ENCODE peak calls at places on chromosomes 1 and 21, in ten cellular contexts. S is vagina; J is endothelial cell of umbilical vein; A is K562; C is OCI-LY7; T is CD8-positive, alpha-beta memory T cell; I is left ventricle myocardium inferior; M is A549; H is uterus; L is foreskin keratinocyte. Z is an unnamed sample.

GRCh38 chr1:202145325-202146140 is 996 bp upstream of the ARL8A start:
- DNase-seq in I (no peak), A (peak; percentile 39), H (no peak), J (peak; percentile 30), C (no peak), M (no peak), S (no peak), T (no peak), L (no peak), Z (no peak)

GRCh38 chr1:116510361-116510760 is 60.5 kb downstream of the CD58 start:
- DNase-seq in S (no peak), L (no peak), A (no peak), T (no peak), I (no peak), J (no peak), H (no peak), M (no peak), C (no peak), Z (no peak)

GRCh38 chr1:99397029-99397428 is 132.7 kb downstream of the PLPPR4 start:
- DNase-seq in L (no peak), I (no peak), H (no peak), A (no peak), M (no peak), J (no peak), C (no peak), S (no peak), T (no peak), Z (no peak)

GRCh38 chr1:17097787-17098186 is 21.5 kb downstream of the PADI2 start:
- DNase-seq in M (no peak), S (no peak), L (no peak), I (no peak), T (no peak), A (no peak), C (no peak), H (no peak), J (no peak), Z (no peak)

GRCh38 chr1:94887603-94888171 is 39.2 kb downstream of the CNN3 start:
- DNase-seq in C (no peak), A (no peak), L (no peak), I (no peak), H (no peak), J (no peak), S (no peak), T (no peak), M (no peak), Z (no peak)

GRCh38 chr1:75188892-75189291 is 54.7 kb downstream of the LHX8 start:
- DNase-seq in J (no peak), L (no peak), C (no peak), I (no peak), T (no peak), H (no peak), S (no peak), A (no peak), M (no peak), Z (no peak)

GRCh38 chr1:199173356-199173755 is 534.5 kb downstream of the PTPRC start:
- DNase-seq in M (no peak), S (no peak), J (no peak), L (peak; percentile 73), I (no peak), H (no peak), A (no peak), C (no peak), T (no peak), Z (no peak)

GRCh38 chr1:172405912-172406311 is 14.6 kb upstream of the C1orf105 start:
- DNase-seq in C (no peak), A (no peak), T (no peak), H (no peak), M (no peak), J (no peak), I (no peak), L (no peak), S (no peak), Z (no peak)

GRCh38 chr1:96722161-96722908 is 751 bp downstream of the PTBP2 start:
- DNase-seq in M (peak; percentile 26), I (peak; percentile 66), C (peak; percentile 31), S (peak; percentile 87), H (peak; percentile 63), J (peak; percentile 84), A (peak; percentile 71), T (peak; percentile 41), L (no peak), Z (peak; percentile 77)

GRCh38 chr1:62508187-62508758 is 71.4 kb downstream of the USP1 start:
- DNase-seq in A (peak; percentile 51), L (no peak), C (peak; percentile 42), S (no peak), H (no peak), M (peak; percentile 44), T (no peak), I (no peak), J (peak; percentile 56), Z (no peak)

GRCh38 chr1:12708396-12708795 is 7.5 kb upstream of the AADACL3 start:
- DNase-seq in L (no peak), A (no peak), M (no peak), H (no peak), S (no peak), C (no peak), I (no peak), J (no peak), T (no peak), Z (no peak)
- H3K4me1 ChIP-seq in L (no peaks in the 10 kb centered on the region), A (no peaks in the 10 kb centered on the region), M (no peaks in the 10 kb centered on the region), H (no peaks in the 10 kb centered on the region), S (no peaks in the 10 kb centered on the region), C (no peaks in the 10 kb centered on the region), I (peaks cover 7% of the 10 kb centered on the region), J (no peaks in the 10 kb centered on the region), T (no peaks in the 10 kb centered on the region), Z (no peaks in the 10 kb centered on the region)

GRCh38 chr21:44018127-44018526 is 6.0 kb downstream of the TRAPPC10 start:
- DNase-seq in C (no peak), J (no peak), M (no peak), L (no peak), T (no peak), S (no peak), A (no peak), H (no peak), I (no peak), Z (no peak)

GRCh38 chr21:44019568-44019958 is 7.5 kb downstream of the TRAPPC10 start:
- DNase-seq in S (no peak), M (no peak), I (no peak), A (no peak), J (no peak), T (no peak), H (no peak), L (no peak), C (no peak), Z (no peak)

GRCh38 chr21:44021064-44021463 is 9.0 kb downstream of the TRAPPC10 start:
- DNase-seq in I (no peak), S (no peak), H (no peak), L (no peak), J (no peak), A (no peak), M (no peak), C (no peak), T (no peak), Z (no peak)

GRCh38 chr21:44018813-44019567 is 6.9 kb downstream of the TRAPPC10 start:
- DNase-seq in C (no peak), H (no peak), J (no peak), T (no peak), A (peak; percentile 65), I (no peak), S (no peak), L (no peak), M (no peak), Z (no peak)

DNA sequence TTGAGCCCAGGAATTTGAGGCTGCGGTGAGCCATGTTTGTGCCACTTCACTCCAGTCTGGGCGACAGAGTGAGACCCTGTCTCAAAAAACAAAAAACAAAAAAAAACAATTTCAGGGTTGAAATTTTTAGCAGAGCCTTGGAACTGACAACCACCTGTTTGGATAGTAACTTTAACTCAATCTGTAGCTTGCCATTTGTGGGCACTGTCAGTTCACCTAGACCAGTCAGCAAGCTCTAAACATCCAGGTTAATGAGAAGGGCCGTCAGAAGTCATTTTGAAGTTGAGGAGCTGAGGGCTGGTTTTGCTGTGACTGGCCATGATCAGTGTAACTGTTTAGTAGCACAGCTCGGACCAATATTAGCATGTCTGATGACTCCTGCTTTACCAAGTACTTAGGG is 8.4 kb downstream of the TRAPPC10 start:
- DNase-seq in H (no peak), L (no peak), T (no peak), I (no peak), A (no peak), M (no peak), S (no peak), C (no peak), J (no peak), Z (no peak)
- H3K27ac ChIP-seq in H (no peak overlapping the region), L (no peak overlapping the region), T (peak overlapping the region; percentile 55), I (peak overlapping the region; percentile 67), A (peak overlapping the region; percentile 58), M (no peak overlapping the region), S (no peak overlapping the region), C (no peak overlapping the region), J (no peak overlapping the region), Z (no peak overlapping the region)

GRCh38 chr1:39184354-39184818 is 20.1 kb upstream of the MACF1 start:
- DNase-seq in S (no peak), T (no peak), C (no peak), A (peak; percentile 87), J (no peak), I (no peak), H (no peak), L (no peak), M (no peak), Z (no peak)

GRCh38 chr1:39178541-39179431 is 25.7 kb upstream of the MACF1 start:
- DNase-seq in A (peak; percentile 55), H (peak; percentile 43), C (no peak), S (no peak), I (no peak), T (no peak), J (peak; percentile 60), L (peak; percentile 85), M (peak; percentile 89), Z (no peak)

GRCh38 chr1:39181311-39181710 is 23.2 kb upstream of the MACF1 start:
- DNase-seq in L (no peak), J (no peak), C (no peak), S (no peak), T (no peak), A (no peak), M (no peak), H (no peak), I (no peak), Z (no peak)

GRCh38 chr1:39183503-39184353 is 20.8 kb upstream of the MACF1 start:
- DNase-seq in J (peak; percentile 91), L (peak; percentile 100), C (peak; percentile 87), T (peak; percentile 72), H (no peak), A (peak; percentile 85), M (peak; percentile 91), I (no peak), S (peak; percentile 91), Z (no peak)

DNA sequence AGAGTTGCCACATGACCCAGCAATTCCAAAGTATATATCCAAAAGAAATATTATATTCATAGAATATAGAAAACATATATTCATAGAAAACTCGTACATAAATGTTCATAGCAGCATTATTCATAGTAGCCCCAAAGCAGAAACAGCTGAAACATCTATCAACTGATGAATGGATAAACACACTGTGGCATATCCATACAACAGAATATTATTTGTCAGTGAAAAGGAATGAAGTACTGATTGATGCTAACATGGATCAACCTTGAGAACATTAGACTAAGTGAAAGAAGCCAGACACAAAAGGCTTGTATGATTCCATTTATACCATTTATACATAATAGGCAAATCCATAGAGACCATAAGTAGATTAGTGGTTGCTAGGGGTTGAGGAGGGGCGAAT is 21.7 kb upstream of the MACF1 start:
- DNase-seq in A (no peak), J (no peak), L (no peak), C (no peak), I (no peak), T (no peak), H (no peak), M (no peak), S (no peak), Z (no peak)
- H3K4me1 ChIP-seq in A (peaks cover 21% of the 10 kb centered on the region), J (peaks cover 71% of the 10 kb centered on the region), L (peaks cover 66% of the 10 kb centered on the region), C (peaks cover 25% of the 10 kb centered on the region), I (peaks cover 47% of the 10 kb centered on the region), T (peaks cover 20% of the 10 kb centered on the region), H (no peaks in the 10 kb centered on the region), M (peaks cover 80% of the 10 kb centered on the region), S (peaks cover 41% of the 10 kb centered on the region), Z (peaks cover 6% of the 10 kb centered on the region)

GRCh38 chr1:38476111-38476783 is 383.3 kb downstream of the RRAGC start:
- DNase-seq in I (no peak), M (no peak), T (no peak), S (peak; percentile 27), J (no peak), C (no peak), H (no peak), A (no peak), L (no peak), Z (peak; percentile 44)
- H3K27ac ChIP-seq in I (no peak overlapping the region), M (no peak overlapping the region), T (no peak overlapping the region), S (no peak overlapping the region), J (no peak overlapping the region), C (peak overlapping the region; percentile 90), H (no peak overlapping the region), A (no peak overlapping the region), L (no peak overlapping the region), Z (no peak overlapping the region)